ENCODE peak calls at places on chromosomes 3 and 15, in nine cellular contexts. One of them, this sample, is unnamed.

GRCh38 chr15:57148236-57148635 is 228.1 kb upstream of the CGNL1 start:
- DNase-seq in sigmoid colon: no peak
- DNase-seq in tibial nerve: no peak
- DNase-seq in heart left ventricle: no peak
- DNase-seq in lung: no peak
- DNase-seq in colonic mucosa: no peak
- DNase-seq in ovary: no peak
- DNase-seq in psoas muscle: no peak
- DNase-seq in uterus: no peak
- DNase-seq in this sample: no peak

GRCh38 chr3:159620281-159620680 is 368.4 kb upstream of the IL12A start:
- DNase-seq in tibial nerve: no peak
- DNase-seq in heart left ventricle: no peak
- DNase-seq in psoas muscle: no peak
- DNase-seq in ovary: no peak
- DNase-seq in lung: no peak
- DNase-seq in uterus: no peak
- DNase-seq in sigmoid colon: no peak
- DNase-seq in colonic mucosa: no peak
- DNase-seq in this sample: no peak

GRCh38 chr15:85312925-85313324 is 67.5 kb upstream of the AKAP13 start:
- DNase-seq in heart left ventricle: no peak
- DNase-seq in lung: no peak
- DNase-seq in psoas muscle: no peak
- DNase-seq in colonic mucosa: no peak
- DNase-seq in uterus: no peak
- DNase-seq in sigmoid colon: no peak
- DNase-seq in tibial nerve: no peak
- DNase-seq in ovary: no peak
- DNase-seq in this sample: no peak

GRCh38 chr15:66825139-66825538 is 123.1 kb downstream of the SMAD6 start:
- DNase-seq in colonic mucosa: no peak
- DNase-seq in psoas muscle: no peak
- DNase-seq in lung: no peak
- DNase-seq in ovary: no peak
- DNase-seq in tibial nerve: no peak
- DNase-seq in uterus: no peak
- DNase-seq in heart left ventricle: no peak
- DNase-seq in sigmoid colon: no peak
- DNase-seq in this sample: no peak

GRCh38 chr3:150385296-150386242 is 22.5 kb upstream of the TSC22D2 start:
- DNase-seq in heart left ventricle: no peak
- DNase-seq in sigmoid colon: no peak
- DNase-seq in psoas muscle: no peak
- DNase-seq in uterus: no peak
- DNase-seq in tibial nerve: no peak
- DNase-seq in ovary: no peak
- DNase-seq in lung: no peak
- DNase-seq in colonic mucosa: no peak
- DNase-seq in this sample: no peak

GRCh38 chr3:37457392-37458065 is 283.1 kb upstream of the LRRFIP2 start:
- DNase-seq in heart left ventricle: peak; percentile 33
- DNase-seq in colonic mucosa: no peak
- DNase-seq in ovary: no peak
- DNase-seq in sigmoid colon: no peak
- DNase-seq in psoas muscle: peak; percentile 50
- DNase-seq in uterus: no peak
- DNase-seq in tibial nerve: no peak
- DNase-seq in lung: no peak
- DNase-seq in this sample: no peak

GRCh38 chr3:111676177-111677021 is 81.3 kb upstream of the ZBED2 start:
- DNase-seq in ovary: no peak
- DNase-seq in heart left ventricle: no peak
- DNase-seq in lung: no peak
- DNase-seq in uterus: no peak
- DNase-seq in sigmoid colon: no peak
- DNase-seq in tibial nerve: no peak
- DNase-seq in psoas muscle: no peak
- DNase-seq in colonic mucosa: peak; percentile 88
- DNase-seq in this sample: peak; percentile 26

GRCh38 chr3:116181159-116181558 is 264.1 kb downstream of the LSAMP start:
- DNase-seq in heart left ventricle: no peak
- DNase-seq in psoas muscle: no peak
- DNase-seq in tibial nerve: no peak
- DNase-seq in ovary: no peak
- DNase-seq in sigmoid colon: no peak
- DNase-seq in lung: no peak
- DNase-seq in colonic mucosa: no peak
- DNase-seq in uterus: no peak
- DNase-seq in this sample: no peak

GRCh38 chr15:66703540-66703941 is 1.5 kb downstream of the SMAD6 start:
- DNase-seq in lung: no peak
- DNase-seq in colonic mucosa: peak; percentile 36
- DNase-seq in psoas muscle: peak; percentile 71
- DNase-seq in tibial nerve: no peak
- DNase-seq in sigmoid colon: no peak
- DNase-seq in uterus: no peak
- DNase-seq in heart left ventricle: peak; percentile 61
- DNase-seq in ovary: peak; percentile 57
- DNase-seq in this sample: peak; percentile 52

GRCh38 chr15:29470311-29470710 is 200.7 kb upstream of the NSMCE3 start:
- DNase-seq in heart left ventricle: no peak
- DNase-seq in psoas muscle: no peak
- DNase-seq in sigmoid colon: no peak
- DNase-seq in tibial nerve: no peak
- DNase-seq in uterus: no peak
- DNase-seq in lung: no peak
- DNase-seq in colonic mucosa: no peak
- DNase-seq in ovary: no peak
- DNase-seq in this sample: peak; percentile 44

GRCh38 chr3:167078070-167078622 is 302.0 kb downstream of the ZBBX start:
- DNase-seq in colonic mucosa: no peak
- DNase-seq in psoas muscle: no peak
- DNase-seq in uterus: no peak
- DNase-seq in lung: no peak
- DNase-seq in sigmoid colon: no peak
- DNase-seq in ovary: no peak
- DNase-seq in tibial nerve: no peak
- DNase-seq in heart left ventricle: no peak
- DNase-seq in this sample: no peak

GRCh38 chr15:28086175-28086703 is 12.9 kb downstream of the OCA2 start:
- DNase-seq in ovary: no peak
- DNase-seq in uterus: no peak
- DNase-seq in tibial nerve: no peak
- DNase-seq in psoas muscle: no peak
- DNase-seq in colonic mucosa: peak; percentile 70
- DNase-seq in heart left ventricle: peak; percentile 61
- DNase-seq in lung: peak; percentile 65
- DNase-seq in sigmoid colon: no peak
- DNase-seq in this sample: peak; percentile 65

GRCh38 chr15:70867911-70868467 is 14.0 kb upstream of the LARP6 start:
- DNase-seq in sigmoid colon: peak; percentile 82
- DNase-seq in colonic mucosa: no peak
- DNase-seq in psoas muscle: peak; percentile 69
- DNase-seq in tibial nerve: peak; percentile 46
- DNase-seq in uterus: peak; percentile 71
- DNase-seq in heart left ventricle: peak; percentile 53
- DNase-seq in ovary: peak; percentile 65
- DNase-seq in lung: no peak
- DNase-seq in this sample: no peak

GRCh38 chr15:42374810-42375209 is 15.5 kb downstream of the CAPN3 start:
- DNase-seq in uterus: no peak
- DNase-seq in colonic mucosa: no peak
- DNase-seq in tibial nerve: no peak
- DNase-seq in ovary: no peak
- DNase-seq in sigmoid colon: no peak
- DNase-seq in lung: no peak
- DNase-seq in heart left ventricle: no peak
- DNase-seq in psoas muscle: no peak
- DNase-seq in this sample: no peak

GRCh38 chr15:42373936-42374335 is 14.6 kb downstream of the CAPN3 start:
- DNase-seq in uterus: no peak
- DNase-seq in sigmoid colon: no peak
- DNase-seq in colonic mucosa: no peak
- DNase-seq in lung: no peak
- DNase-seq in tibial nerve: no peak
- DNase-seq in heart left ventricle: no peak
- DNase-seq in ovary: no peak
- DNase-seq in psoas muscle: no peak
- DNase-seq in this sample: no peak

GRCh38 chr15:42373274-42373673 is 14.0 kb downstream of the CAPN3 start:
- DNase-seq in sigmoid colon: no peak
- DNase-seq in uterus: no peak
- DNase-seq in colonic mucosa: no peak
- DNase-seq in psoas muscle: peak; percentile 88
- DNase-seq in tibial nerve: no peak
- DNase-seq in heart left ventricle: peak; percentile 75
- DNase-seq in ovary: no peak
- DNase-seq in lung: no peak
- DNase-seq in this sample: no peak

GRCh38 chr15:42368096-42368495 is 8.8 kb downstream of the CAPN3 start:
- DNase-seq in uterus: no peak
- DNase-seq in sigmoid colon: no peak
- DNase-seq in lung: no peak
- DNase-seq in colonic mucosa: no peak
- DNase-seq in ovary: no peak
- DNase-seq in heart left ventricle: no peak
- DNase-seq in tibial nerve: no peak
- DNase-seq in psoas muscle: no peak
- DNase-seq in this sample: no peak

GRCh38 chr15:42371125-42371524 is 11.8 kb downstream of the CAPN3 start:
- DNase-seq in lung: no peak
- DNase-seq in uterus: no peak
- DNase-seq in ovary: no peak
- DNase-seq in psoas muscle: no peak
- DNase-seq in colonic mucosa: no peak
- DNase-seq in tibial nerve: no peak
- DNase-seq in sigmoid colon: no peak
- DNase-seq in heart left ventricle: no peak
- DNase-seq in this sample: no peak
- TF ChIP-seq CTCF in lung: no peak
- TF ChIP-seq CTCF in uterus: no peak
- TF ChIP-seq CTCF in ovary: no peak
- TF ChIP-seq CTCF in psoas muscle: no peak
- TF ChIP-seq CTCF in colonic mucosa: no peak
- TF ChIP-seq CTCF in tibial nerve: no peak
- TF ChIP-seq CTCF in sigmoid colon: no peak
- TF ChIP-seq CTCF in heart left ventricle: no peak
- TF ChIP-seq CTCF in this sample: no peak

GRCh38 chr3:181709537-181710279 is 2.0 kb upstream of the SOX2 start:
- DNase-seq in uterus: peak; percentile 56
- DNase-seq in lung: peak; percentile 76
- DNase-seq in heart left ventricle: peak; percentile 43
- DNase-seq in psoas muscle: peak; percentile 80
- DNase-seq in tibial nerve: peak; percentile 64
- DNase-seq in ovary: peak; percentile 66
- DNase-seq in sigmoid colon: peak; percentile 78
- DNase-seq in colonic mucosa: peak; percentile 82
- DNase-seq in this sample: peak; percentile 71
- H3K27me3 ChIP-seq in uterus: peaks cover 54% of the 10 kb centered on the region
- H3K27me3 ChIP-seq in lung: peaks cover 24% of the 10 kb centered on the region
- H3K27me3 ChIP-seq in heart left ventricle: peaks cover 100% of the 10 kb centered on the region
- H3K27me3 ChIP-seq in psoas muscle: peaks cover 25% of the 10 kb centered on the region
- H3K27me3 ChIP-seq in tibial nerve: peaks cover 97% of the 10 kb centered on the region
- H3K27me3 ChIP-seq in ovary: no peaks in the 10 kb centered on the region
- H3K27me3 ChIP-seq in sigmoid colon: peaks cover 100% of the 10 kb centered on the region
- H3K27me3 ChIP-seq in colonic mucosa: peaks cover 84% of the 10 kb centered on the region
- H3K27me3 ChIP-seq in this sample: no peaks in the 10 kb centered on the region

DNA sequence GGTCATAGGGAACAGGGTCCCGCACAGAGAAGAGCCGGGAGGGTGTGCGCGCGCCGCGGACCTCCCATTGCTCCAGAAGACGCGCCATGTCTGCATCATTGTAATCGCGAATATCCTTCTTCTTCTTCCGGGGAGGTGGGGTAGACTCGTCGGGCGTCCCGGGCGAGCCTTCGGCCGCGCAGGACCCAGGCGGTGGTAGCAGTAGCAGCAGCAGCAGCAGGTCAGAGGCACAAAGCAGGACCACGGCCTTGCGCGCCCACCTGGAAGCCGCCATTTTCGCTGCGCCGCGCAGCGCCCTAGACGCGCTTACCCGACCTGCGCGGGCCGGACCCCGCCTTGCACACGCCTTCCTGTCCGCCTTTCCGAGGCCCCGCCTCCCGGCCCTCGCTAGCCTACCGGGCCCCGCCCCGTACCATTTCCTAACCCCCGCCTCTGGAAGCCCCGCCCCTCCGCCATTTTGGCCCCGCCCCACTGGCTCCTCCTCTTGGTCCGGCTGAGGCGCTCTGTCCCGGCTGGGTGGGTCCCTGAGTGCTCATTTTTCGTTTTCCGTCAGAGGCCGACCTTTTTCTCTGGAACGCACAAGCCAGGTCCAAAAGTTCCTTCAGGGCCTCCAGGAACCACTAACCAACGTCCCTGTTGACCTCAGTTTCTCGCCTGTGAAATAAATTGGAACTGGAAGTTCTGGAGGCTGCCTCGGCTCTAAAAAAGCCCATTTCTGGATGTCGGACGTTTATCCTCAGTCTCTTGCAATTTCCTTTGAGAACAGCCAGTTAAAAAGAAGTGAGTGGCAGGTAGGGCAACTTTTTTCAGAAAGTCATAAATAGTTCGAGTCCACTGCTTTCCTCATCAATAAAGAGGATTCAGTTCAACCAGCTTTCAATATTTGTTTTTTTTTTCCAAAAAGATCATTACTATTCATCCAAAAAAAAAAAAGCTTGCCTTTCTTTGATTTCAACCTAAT is at the start of gene MESD:
- DNase-seq in ovary: peak; percentile 99
- DNase-seq in heart left ventricle: peak; percentile 98
- DNase-seq in uterus: peak; percentile 99
- DNase-seq in tibial nerve: peak; percentile 99
- DNase-seq in colonic mucosa: peak; percentile 100
- DNase-seq in sigmoid colon: peak; percentile 99
- DNase-seq in psoas muscle: peak; percentile 99
- DNase-seq in lung: peak; percentile 98
- DNase-seq in this sample: peak; percentile 97
- H3K4me1 ChIP-seq in ovary: peaks cover 18% of the 10 kb centered on the region
- H3K4me1 ChIP-seq in heart left ventricle: peaks cover 67% of the 10 kb centered on the region
- H3K4me1 ChIP-seq in uterus: peaks cover 7% of the 10 kb centered on the region
- H3K4me1 ChIP-seq in tibial nerve: peaks cover 30% of the 10 kb centered on the region
- H3K4me1 ChIP-seq in colonic mucosa: peaks cover 14% of the 10 kb centered on the region
- H3K4me1 ChIP-seq in sigmoid colon: no peaks in the 10 kb centered on the region
- H3K4me1 ChIP-seq in psoas muscle: peaks cover 42% of the 10 kb centered on the region
- H3K4me1 ChIP-seq in lung: peaks cover 12% of the 10 kb centered on the region
- H3K4me1 ChIP-seq in this sample: peaks cover 45% of the 10 kb centered on the region

DNA sequence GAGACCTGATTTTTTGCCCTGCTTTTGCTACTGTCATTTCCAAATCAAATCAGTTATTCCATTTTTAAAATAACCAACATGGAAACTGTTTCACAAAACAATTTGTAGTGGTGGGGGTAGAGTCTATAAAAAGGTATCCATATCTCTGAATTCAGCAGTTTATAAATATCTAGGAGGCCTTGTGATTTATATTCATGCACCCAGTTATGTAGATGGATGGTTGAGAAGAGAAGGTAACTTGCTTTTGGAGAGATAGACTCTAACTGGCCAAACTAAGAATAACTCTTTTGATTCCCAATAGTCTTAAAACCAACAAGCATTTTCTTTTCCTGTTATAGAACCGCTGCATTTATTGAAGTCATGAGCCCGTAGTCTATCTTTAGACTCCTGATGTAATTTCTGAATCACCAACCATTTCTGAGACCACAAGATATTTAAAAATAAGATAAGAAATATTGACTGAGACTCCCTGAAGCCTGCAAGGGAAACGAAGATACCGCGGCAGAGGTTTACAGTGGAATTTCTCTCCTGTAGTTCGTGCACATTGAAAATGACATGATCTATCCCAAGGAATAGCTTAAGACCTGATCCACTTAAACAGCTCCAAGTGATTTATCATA is 68.4 kb downstream of the SAMMSON start:
- DNase-seq in sigmoid colon: no peak
- DNase-seq in ovary: no peak
- DNase-seq in uterus: no peak
- DNase-seq in heart left ventricle: no peak
- DNase-seq in tibial nerve: no peak
- DNase-seq in psoas muscle: no peak
- DNase-seq in lung: no peak
- DNase-seq in colonic mucosa: no peak
- DNase-seq in this sample: no peak
- TF ChIP-seq CTCF in sigmoid colon: no peak
- TF ChIP-seq CTCF in ovary: no peak
- TF ChIP-seq CTCF in uterus: no peak
- TF ChIP-seq CTCF in heart left ventricle: no peak
- TF ChIP-seq CTCF in tibial nerve: no peak
- TF ChIP-seq CTCF in psoas muscle: no peak
- TF ChIP-seq CTCF in lung: no peak
- TF ChIP-seq CTCF in colonic mucosa: no peak
- TF ChIP-seq CTCF in this sample: no peak